ENCODE peak calls at places on chromosomes 1 and 21, in eight cellular contexts. V is endothelial cell of umbilical vein, Q is hepatocyte, N is left ventricle myocardium inferior, L is AG04450, A is H1, H is BE2C, J is heart left ventricle. C is an unnamed sample. For H3K9me3, the result is how much of the 10 kb centered on the place peaks cover.

GRCh38 chr1:66556161-66556611 is 22.2 kb downstream of the SGIP1 start:
- DNase-seq in V (no peak), Q (no peak), N (no peak), L (no peak), A (no peak), H (no peak), J (no peak), C (no peak)

GRCh38 chr1:152110365-152110859 is 4.8 kb downstream of the TCHH start:
- DNase-seq in V (peak), Q (peak), N (peak), L (no peak), A (peak), H (no peak), J (no peak), C (no peak)

GRCh38 chr1:201517631-201518030 is 10.7 kb upstream of the CSRP1 start:
- DNase-seq in V (no peak), Q (no peak), N (no peak), L (no peak), A (no peak), H (no peak), J (no peak), C (no peak)

GRCh38 chr1:73162576-73162975 is 880.2 kb upstream of the NEGR1 start:
- DNase-seq in V (no peak), Q (no peak), N (no peak), L (no peak), A (no peak), H (no peak), J (no peak), C (no peak)

GRCh38 chr1:58084266-58084665 is 462.3 kb downstream of the OMA1 start:
- DNase-seq in V (no peak), Q (no peak), N (no peak), L (no peak), A (no peak), H (no peak), J (no peak), C (no peak)

GRCh38 chr1:91884459-91885290 is 1.3 kb downstream of the TGFBR3 start:
- DNase-seq in V (peak), Q (peak), N (peak), L (no peak), A (peak), H (peak), J (no peak), C (peak)

GRCh38 chr21:46455575-46456385 is 2.9 kb upstream of the DIP2A start:
- DNase-seq in V (peak), Q (no peak), N (no peak), L (no peak), A (no peak), H (no peak), J (peak), C (no peak)

GRCh38 chr1:178168535-178168934 is 74.6 kb downstream of the RASAL2 start:
- DNase-seq in V (no peak), Q (peak), N (no peak), L (peak), A (no peak), H (no peak), J (no peak), C (no peak)

GRCh38 chr21:21163904-21164303 is 165.7 kb downstream of the NCAM2 start:
- DNase-seq in V (peak), Q (peak), N (no peak), L (peak), A (peak), H (peak), J (peak), C (no peak)

GRCh38 chr1:211632808-211633522 is 42.5 kb downstream of the NEK2 start:
- DNase-seq in V (no peak), Q (no peak), N (peak), L (peak), A (no peak), H (no peak), J (peak), C (no peak)

GRCh38 chr21:27213328-27213727 is 246.4 kb upstream of the ADAMTS5 start:
- DNase-seq in V (no peak), Q (no peak), N (no peak), L (no peak), A (no peak), H (no peak), J (no peak), C (no peak)

GRCh38 chr1:15848929-15849774 is 1.6 kb downstream of the SPEN start:
- DNase-seq in V (peak), Q (peak), N (peak), L (no peak), A (peak), H (peak), J (peak), C (peak)

GRCh38 chr1:171610385-171610784 is 11.7 kb upstream of the MYOCOS start:
- DNase-seq in V (no peak), Q (no peak), N (no peak), L (no peak), A (no peak), H (no peak), J (no peak), C (no peak)

GRCh38 chr1:25216123-25216522 is 16.2 kb downstream of the SYF2 start:
- DNase-seq in V (no peak), Q (no peak), N (no peak), L (no peak), A (no peak), H (no peak), J (no peak), C (no peak)

GRCh38 chr1:165928075-165928731 is 100.8 kb downstream of the UCK2 start:
- DNase-seq in V (peak), Q (peak), N (no peak), L (peak), A (peak), H (peak), J (peak), C (peak)

GRCh38 chr21:45576838-45577737 is 34.8 kb upstream of the SLC19A1 start:
- DNase-seq in V (no peak), Q (peak), N (peak), L (no peak), A (no peak), H (no peak), J (no peak), C (no peak)

GRCh38 chr1:165414620-165415019 is 30.3 kb downstream of the RXRG start:
- DNase-seq in V (no peak), Q (no peak), N (no peak), L (no peak), A (no peak), H (no peak), J (no peak), C (no peak)

GRCh38 chr1:236795757-236796719 is 946 bp downstream of the MTR start:
- DNase-seq in V (peak), Q (peak), N (no peak), L (no peak), A (no peak), H (no peak), J (no peak), C (no peak)

GRCh38 chr1:154427173-154428139 is 22.3 kb downstream of the IL6R start:
- DNase-seq in V (peak), Q (peak), N (peak), L (no peak), A (no peak), H (peak), J (peak), C (no peak)

GRCh38 chr1:24385160-24385939 is 28.2 kb downstream of the STPG1 start:
- DNase-seq in V (no peak), Q (no peak), N (no peak), L (no peak), A (peak), H (no peak), J (no peak), C (no peak)

GRCh38 chr1:26717066-26717465 is 21.3 kb downstream of the ARID1A start:
- DNase-seq in V (no peak), Q (no peak), N (no peak), L (no peak), A (no peak), H (no peak), J (no peak), C (no peak)

GRCh38 chr1:110606784-110607662 is 865 bp upstream of the KCNA2 start:
- DNase-seq in V (peak), Q (peak), N (peak), L (no peak), A (peak), H (no peak), J (no peak), C (no peak)

GRCh38 chr1:248596615-248597014 is 885 bp downstream of the OR2T10 start:
- DNase-seq in V (no peak), Q (no peak), N (no peak), L (no peak), A (no peak), H (no peak), J (no peak), C (no peak)

GRCh38 chr1:103220503-103221095 is 112.3 kb upstream of the COL11A1 start:
- DNase-seq in V (no peak), Q (no peak), N (no peak), L (peak), A (no peak), H (no peak), J (no peak), C (no peak)

GRCh38 chr1:118077331-118078055 is 107.5 kb downstream of the SPAG17 start:
- DNase-seq in V (peak), Q (peak), N (no peak), L (peak), A (peak), H (no peak), J (no peak), C (no peak)

GRCh38 chr21:15281714-15282113 is 216.9 kb upstream of the NRIP1 start:
- DNase-seq in V (no peak), Q (no peak), N (no peak), L (no peak), A (no peak), H (no peak), J (no peak), C (no peak)

GRCh38 chr1:67184838-67185421 is 18.7 kb downstream of the IL23R start:
- DNase-seq in V (no peak), Q (no peak), N (no peak), L (no peak), A (no peak), H (no peak), J (no peak), C (no peak)

GRCh38 chr1:118914379-118915161 is 73.6 kb downstream of the TBX15 start:
- DNase-seq in V (no peak), Q (peak), N (no peak), L (no peak), A (no peak), H (no peak), J (no peak), C (no peak)

GRCh38 chr1:231186356-231187115 is 24.7 kb downstream of the TRIM67 start:
- DNase-seq in V (no peak), Q (no peak), N (no peak), L (no peak), A (no peak), H (no peak), J (no peak), C (no peak)

GRCh38 chr1:232319518-232319917 is 310.4 kb downstream of the SIPA1L2 start:
- DNase-seq in V (no peak), Q (no peak), N (no peak), L (no peak), A (no peak), H (no peak), J (no peak), C (no peak)

GRCh38 chr1:44405804-44406743 is 1.0 kb downstream of the RNF220 start:
- DNase-seq in V (peak), Q (peak), N (no peak), L (no peak), A (peak), H (no peak), J (no peak), C (no peak)

GRCh38 chr1:193156826-193157142 is 29.6 kb downstream of the B3GALT2 start:
- DNase-seq in V (no peak), Q (no peak), N (no peak), L (no peak), A (no peak), H (no peak), J (no peak), C (no peak)

GRCh38 chr1:221234821-221235220 is 355.6 kb downstream of the HLX start:
- DNase-seq in V (no peak), Q (no peak), N (no peak), L (no peak), A (no peak), H (no peak), J (no peak), C (no peak)

GRCh38 chr1:93845554-93846150 is 33.4 kb downstream of the DNTTIP2 start:
- DNase-seq in V (peak), Q (peak), N (no peak), L (peak), A (no peak), H (no peak), J (no peak), C (no peak)

GRCh38 chr1:155932487-155932886 is 1.7 kb downstream of the KHDC4 start:
- DNase-seq in V (no peak), Q (no peak), N (no peak), L (no peak), A (no peak), H (no peak), J (no peak), C (no peak)

GRCh38 chr21:20882462-20883415 is 115.5 kb upstream of the NCAM2 start:
- DNase-seq in V (peak), Q (peak), N (no peak), L (no peak), A (peak), H (peak), J (no peak), C (no peak)

GRCh38 chr1:116325922-116326321 is 47.1 kb upstream of the ATP1A1 start:
- DNase-seq in V (no peak), Q (no peak), N (no peak), L (no peak), A (no peak), H (no peak), J (no peak), C (peak)

GRCh38 chr1:91548382-91549040 is 47.9 kb downstream of the CDC7 start:
- DNase-seq in V (peak), Q (no peak), N (no peak), L (no peak), A (no peak), H (no peak), J (no peak), C (no peak)

GRCh38 chr1:167794043-167794442 is 72.3 kb downstream of the MPZL1 start:
- DNase-seq in V (no peak), Q (no peak), N (no peak), L (no peak), A (no peak), H (no peak), J (no peak), C (no peak)
- H3K9me3 ChIP-seq in V (under half), Q (under half), N (under half), L (under half), A (under half), H (under half), J (under half), C (under half)

GRCh38 chr1:163013826-163014600 is 55.1 kb upstream of the RGS4 start:
- DNase-seq in V (no peak), Q (no peak), N (no peak), L (no peak), A (no peak), H (no peak), J (no peak), C (no peak)
- H3K4me3 ChIP-seq in V (no peak), Q (no peak), N (no peak), L (no peak), A (no peak), H (no peak), J (no peak), C (no peak)

GRCh38 chr1:90474731-90475130 is 242.4 kb downstream of the BARHL2 start:
- DNase-seq in V (no peak), Q (no peak), N (no peak), L (no peak), A (no peak), H (no peak), J (no peak), C (no peak)
- TF ChIP-seq CTCF in V (no peak), Q (no peak), N (no peak), L (no peak), A (no peak), H (no peak), J (no peak), C (no peak)

DNA sequence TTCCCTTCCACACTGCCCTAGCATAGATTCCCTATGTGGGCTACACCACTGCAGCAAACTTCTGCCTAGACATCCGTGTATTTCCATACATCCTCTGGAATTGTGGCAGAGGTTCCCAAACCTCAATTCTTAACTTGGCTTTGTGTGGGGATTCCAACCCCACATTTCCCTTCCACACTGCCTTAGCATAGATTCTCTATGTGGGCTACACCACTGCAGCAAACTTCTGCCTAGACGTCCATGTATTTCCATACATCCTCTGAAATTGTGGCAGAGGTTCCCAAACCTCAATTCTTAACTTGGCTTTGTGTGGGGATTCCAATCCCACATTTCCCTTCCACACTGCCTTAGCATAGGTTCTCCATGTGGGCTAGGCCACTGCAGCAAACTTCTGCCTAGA is 31.4 kb downstream of the ZNF670 start:
- DNase-seq in V (no peak), Q (no peak), N (no peak), L (no peak), A (no peak), H (no peak), J (no peak), C (no peak)
- H3K9me3 ChIP-seq in V (under half), Q (under half), N (half or more), L (under half), A (half or more), H (under half), J (under half), C (under half)

GRCh38 chr21:32415451-32415850 is 2.9 kb downstream of the EVA1C start:
- DNase-seq in V (no peak), Q (no peak), N (no peak), L (no peak), A (no peak), H (no peak), J (no peak), C (no peak)
- H3K4me3 ChIP-seq in V (no peak), Q (no peak), N (peak), L (no peak), A (no peak), H (no peak), J (peak), C (no peak)

DNA sequence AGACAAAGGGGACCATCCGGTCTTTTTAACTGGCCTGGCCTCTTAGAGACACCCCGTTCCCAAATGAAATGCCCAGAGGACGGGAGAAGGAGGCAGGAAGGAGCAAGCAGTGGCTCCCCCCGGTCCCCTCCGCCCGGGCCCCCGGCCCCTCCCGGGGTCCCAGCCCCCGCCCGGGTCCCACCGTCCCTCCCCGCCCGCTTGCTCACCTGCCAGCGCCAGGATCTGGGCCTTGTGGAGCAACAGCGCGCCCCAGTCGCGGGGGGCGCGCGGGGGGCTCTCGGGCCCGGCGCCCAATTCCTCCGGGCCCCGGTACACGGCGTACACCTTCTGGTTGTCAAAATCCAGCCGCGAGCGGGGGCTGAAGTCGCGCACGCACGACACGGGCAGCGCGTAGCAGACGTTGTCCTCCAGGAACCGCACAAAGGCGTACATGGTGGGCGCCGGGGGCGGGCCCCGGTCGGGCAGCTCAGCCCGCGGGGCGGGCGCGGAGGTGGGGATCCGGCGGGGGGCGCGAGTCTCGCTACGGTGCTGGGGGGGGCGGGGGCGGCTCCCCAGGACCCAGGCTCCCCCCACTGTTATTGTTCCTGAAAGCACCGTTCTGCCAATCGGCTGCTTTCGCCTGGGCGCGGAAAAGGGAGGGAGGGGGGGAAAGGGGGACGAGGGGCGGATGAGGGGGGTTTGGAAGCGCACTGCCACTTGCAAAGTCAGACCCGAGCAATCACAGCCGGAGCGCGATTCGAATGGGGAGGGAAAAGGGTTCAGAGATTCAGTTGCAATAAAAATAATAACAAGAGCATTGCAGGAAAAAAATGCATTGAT is at the start of gene BEND5:
- DNase-seq in V (no peak), Q (peak), N (peak), L (peak), A (peak), H (peak), J (peak), C (peak)
- TF ChIP-seq CTCF in V (no peak), Q (peak), N (no peak), L (no peak), A (no peak), H (no peak), J (no peak), C (no peak)

GRCh38 chr21:25176637-25177412 is 430.5 kb downstream of the MRPL39 start:
- DNase-seq in V (no peak), Q (no peak), N (no peak), L (no peak), A (no peak), H (no peak), J (no peak), C (no peak)
- H3K9me3 ChIP-seq in V (under half), Q (under half), N (under half), L (under half), A (under half), H (under half), J (under half), C (under half)

DNA sequence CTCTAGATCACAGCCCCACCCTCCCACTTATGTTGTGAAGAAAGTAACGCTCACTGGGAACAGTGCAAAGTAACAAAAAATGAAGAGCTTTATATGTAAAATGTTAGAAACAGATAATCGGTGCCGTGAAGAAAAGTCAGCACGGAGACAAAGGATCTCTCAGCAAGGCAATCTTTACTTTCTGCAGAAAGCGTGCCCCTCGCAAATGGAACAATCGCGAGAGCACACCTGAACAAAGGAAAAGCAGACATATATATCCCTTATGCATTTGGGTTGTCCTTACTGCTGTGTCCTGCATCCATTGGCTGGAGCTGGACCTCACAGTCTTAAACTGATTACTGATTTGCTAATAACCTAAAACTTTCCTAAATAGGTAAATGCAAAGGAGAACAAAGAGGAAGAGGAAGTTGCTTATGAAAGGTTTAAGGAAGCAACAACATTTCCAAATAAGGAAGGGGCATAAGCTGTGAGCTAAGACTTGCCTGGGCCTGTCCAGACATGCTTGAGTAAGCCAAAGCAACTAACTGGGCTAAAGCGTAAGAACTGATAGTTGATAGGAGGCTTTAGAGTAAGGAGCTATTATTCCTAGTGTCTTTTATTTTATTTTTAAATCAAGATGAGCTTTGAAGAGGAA is 89.7 kb downstream of the GTF2B start:
- DNase-seq in V (peak), Q (no peak), N (no peak), L (no peak), A (no peak), H (no peak), J (no peak), C (no peak)
- H3K4me3 ChIP-seq in V (no peak), Q (no peak), N (no peak), L (no peak), A (no peak), H (no peak), J (no peak), C (no peak)